ENCODE peak calls at places on chromosome 16, in seven cellular contexts. S is mesendoderm, O is neuronal stem cell, B is IMR-90, K is mesenchymal stem cell, L is H1, V is trophoblast cell. X is an unnamed sample.

GRCh38 chr16:54928016-54928356 is 2.7 kb upstream of the IRX5 start:
- DNase-seq in K (peak; percentile 34), S (no peak), V (peak; percentile 23), L (no peak), O (peak; percentile 30), B (no peak), X (no peak)

GRCh38 chr16:27318399-27319256 is 4.9 kb downstream of the IL4R start:
- DNase-seq in O (no peak), S (peak; percentile 36), K (peak; percentile 89), L (no peak), V (peak; percentile 63), B (peak; percentile 48), X (no peak)

GRCh38 chr16:71537643-71538042 is 11.4 kb downstream of the CHST4 start:
- DNase-seq in V (peak; percentile 87), L (no peak), S (peak; percentile 76), K (peak; percentile 24), B (peak; percentile 41), O (no peak), X (peak; percentile 62)

GRCh38 chr16:22664132-22664531 is 149.8 kb upstream of the HS3ST2 start:
- DNase-seq in O (no peak), V (no peak), B (no peak), K (no peak), S (no peak), L (no peak), X (peak; percentile 27)

GRCh38 chr16:11737678-11738077 is 5.0 kb downstream of the TXNDC11 start:
- DNase-seq in O (no peak), K (no peak), B (no peak), S (no peak), V (no peak), L (no peak), X (no peak)

GRCh38 chr16:72400257-72401078 is 228.5 kb upstream of the PMFBP1 start:
- DNase-seq in S (peak; percentile 84), L (no peak), K (peak; percentile 57), B (peak; percentile 62), O (peak; percentile 57), V (peak; percentile 77), X (peak; percentile 60)

GRCh38 chr16:30077656-30078055 is 1.9 kb downstream of the PPP4C start:
- DNase-seq in K (peak; percentile 68), B (peak; percentile 73), V (no peak), L (no peak), O (no peak), S (no peak), X (no peak)

GRCh38 chr16:76729525-76729924 is 452.3 kb downstream of the CNTNAP4 start:
- DNase-seq in V (peak; percentile 8), O (no peak), B (no peak), K (peak; percentile 16), L (no peak), S (peak; percentile 11), X (no peak)

GRCh38 chr16:3861808-3862451 is 18.6 kb downstream of the CREBBP start:
- DNase-seq in B (peak; percentile 63), K (peak; percentile 47), S (peak; percentile 80), O (no peak), V (no peak), L (no peak), X (no peak)

GRCh38 chr16:9954181-9954580 is 228.0 kb downstream of the GRIN2A start:
- DNase-seq in O (no peak), V (no peak), L (no peak), K (no peak), B (no peak), S (no peak), X (no peak)

GRCh38 chr16:89401641-89402445 is 88.5 kb downstream of the ANKRD11 start:
- DNase-seq in S (no peak), K (no peak), V (no peak), O (no peak), B (no peak), L (no peak), X (no peak)

GRCh38 chr16:27426423-27427408 is 24.7 kb downstream of the IL21R start:
- DNase-seq in L (no peak), S (peak; percentile 73), V (no peak), O (no peak), B (peak; percentile 96), K (peak; percentile 78), X (peak; percentile 55)

GRCh38 chr16:88597856-88598491 is 27.8 kb downstream of the ZC3H18 start:
- DNase-seq in V (no peak), B (no peak), S (no peak), L (no peak), K (no peak), O (no peak), X (no peak)

GRCh38 chr16:14354561-14355351 is 275.3 kb downstream of the PARN start:
- DNase-seq in L (no peak), V (peak; percentile 38), B (peak; percentile 18), S (no peak), O (no peak), K (peak; percentile 50), X (no peak)

GRCh38 chr16:3553138-3553923 is 23.9 kb downstream of the NLRC3 start:
- DNase-seq in V (no peak), S (peak; percentile 92), L (peak; percentile 75), B (peak; percentile 4), O (no peak), K (no peak), X (peak; percentile 74)

GRCh38 chr16:87041286-87041685 is 275.9 kb downstream of the C16orf95 start:
- DNase-seq in K (no peak), O (no peak), L (no peak), B (no peak), V (no peak), S (no peak), X (no peak)

GRCh38 chr16:87043273-87044030 is 273.7 kb downstream of the C16orf95 start:
- DNase-seq in K (no peak), L (no peak), B (peak; percentile 64), O (no peak), V (no peak), S (no peak), X (no peak)

GRCh38 chr16:87042551-87043272 is 274.5 kb downstream of the C16orf95 start:
- DNase-seq in O (no peak), L (no peak), K (no peak), V (no peak), S (no peak), B (no peak), X (no peak)

GRCh38 chr16:87041732-87042131 is 275.5 kb downstream of the C16orf95 start:
- DNase-seq in V (no peak), K (no peak), L (no peak), S (no peak), B (no peak), O (no peak), X (no peak)

GRCh38 chr16:87040169-87041117 is 276.7 kb downstream of the C16orf95 start:
- DNase-seq in S (no peak), B (no peak), O (no peak), V (no peak), K (no peak), L (no peak), X (no peak)
- H3K23ac ChIP-seq in S (no peak overlapping the region), B (no peak overlapping the region), O (peak overlapping the region; percentile 21), V (no peak overlapping the region), K (no peak overlapping the region), L (no peak overlapping the region), X (no peak overlapping the region)

GRCh38 chr16:82653550-82654511 is 27.1 kb downstream of the CDH13 start:
- DNase-seq in L (no peak), S (peak; percentile 96), O (no peak), K (peak; percentile 97), V (peak; percentile 39), B (peak; percentile 95), X (no peak)
- H3K23ac ChIP-seq in L (no peak overlapping the region), S (peak overlapping the region; percentile 29), O (no peak overlapping the region), K (peak overlapping the region; percentile 92), V (no peak overlapping the region), B (peak overlapping the region; percentile 92), X (no peak overlapping the region)

GRCh38 chr16:47872228-47872627 is 283.6 kb downstream of the ABCC12 start:
- DNase-seq in L (no peak), B (no peak), O (no peak), K (no peak), S (no peak), V (no peak), X (no peak)
- H3K23ac ChIP-seq in L (no peak overlapping the region), B (no peak overlapping the region), O (no peak overlapping the region), K (no peak overlapping the region), S (no peak overlapping the region), V (no peak overlapping the region), X (no peak overlapping the region)

GRCh38 chr16:1677942-1678499 is at the start of gene JPT2:
- DNase-seq in V (peak; percentile 99), L (peak; percentile 88), S (peak; percentile 99), O (peak; percentile 95), B (peak; percentile 95), K (peak; percentile 95), X (peak; percentile 97)
- H3K23ac ChIP-seq in V (no peak within 1 kb of the TSS), L (no peak within 1 kb of the TSS), S (peak within 1 kb of the TSS; percentile 95), O (peak within 1 kb of the TSS; percentile 90), B (peak within 1 kb of the TSS; percentile 88), K (peak within 1 kb of the TSS; percentile 66), X (no peak within 1 kb of the TSS)

DNA sequence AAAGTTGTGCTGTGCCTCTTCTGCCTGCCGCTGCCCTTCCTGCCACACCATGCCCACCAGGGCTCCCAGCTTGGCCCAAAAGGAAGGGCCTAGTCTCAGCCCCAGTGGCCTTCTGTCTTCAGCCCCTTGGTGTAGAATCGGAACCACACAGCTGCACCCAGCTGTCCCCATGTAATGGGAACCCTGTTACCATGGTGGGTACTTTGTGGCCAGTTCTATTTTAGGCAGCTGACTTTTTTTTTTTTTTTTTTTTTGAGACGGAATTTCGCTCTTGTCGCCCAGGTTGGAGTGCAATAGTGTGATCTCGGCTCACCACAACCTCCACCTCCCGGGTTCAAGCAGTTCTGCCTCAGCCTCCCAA is 163.3 kb upstream of the GSE1 start:
- DNase-seq in O (no peak), L (no peak), K (no peak), S (no peak), V (no peak), B (no peak), X (no peak)
- H3K23ac ChIP-seq in O (no peak overlapping the region), L (no peak overlapping the region), K (no peak overlapping the region), S (no peak overlapping the region), V (no peak overlapping the region), B (no peak overlapping the region), X (no peak overlapping the region)

GRCh38 chr16:64455275-64455674 is 666.6 kb downstream of the CDH11 start:
- DNase-seq in B (peak; percentile 53), V (no peak), L (no peak), K (no peak), O (no peak), S (no peak), X (no peak)
- H3K23ac ChIP-seq in B (no peak overlapping the region), V (no peak overlapping the region), L (no peak overlapping the region), K (no peak overlapping the region), O (no peak overlapping the region), S (no peak overlapping the region), X (no peak overlapping the region)

GRCh38 chr16:86762035-86762550 is 183.7 kb downstream of the FOXL1 start:
- DNase-seq in K (no peak), L (no peak), B (no peak), O (no peak), V (no peak), S (no peak), X (no peak)
- H3K23ac ChIP-seq in K (no peak overlapping the region), L (no peak overlapping the region), B (no peak overlapping the region), O (no peak overlapping the region), V (no peak overlapping the region), S (no peak overlapping the region), X (no peak overlapping the region)

GRCh38 chr16:68486671-68487495 is 38.6 kb upstream of the SMPD3 start:
- DNase-seq in V (peak; percentile 58), S (no peak), O (no peak), L (no peak), B (no peak), K (no peak), X (no peak)
- H3K23ac ChIP-seq in V (no peak overlapping the region), S (no peak overlapping the region), O (no peak overlapping the region), L (no peak overlapping the region), B (no peak overlapping the region), K (no peak overlapping the region), X (no peak overlapping the region)

X was measured in H9.